ENCODE peak calls at places on chromosomes 1 and 21, in seven cellular contexts. O is hepatocyte, W is AG04450, F is fibroblast of mammary gland, P is A549, J is fibroblast of lung, C is right lobe of liver. T is an unnamed sample.

GRCh38 chr1:35243681-35244080 is 24.8 kb upstream of the ZMYM4 start:
- DNase-seq in O (peak), W (no peak), F (no peak), P (no peak), J (no peak), C (peak), T (no peak)

GRCh38 chr1:183137782-183138181 is 48.3 kb upstream of the LAMC2 start:
- DNase-seq in O (no peak), W (no peak), F (peak), P (no peak), J (peak), C (no peak), T (no peak)

GRCh38 chr1:2594001-2594640 is 7.5 kb downstream of the PRXL2B start:
- DNase-seq in O (no peak), W (no peak), F (no peak), P (no peak), J (peak), C (peak), T (peak)

GRCh38 chr1:16921391-16922185 is at the start of gene CROCC:
- DNase-seq in O (peak), W (no peak), F (peak), P (no peak), J (peak), C (peak), T (no peak)

GRCh38 chr1:80533775-80534314 is 1266.9 kb upstream of the ADGRL2 start:
- DNase-seq in O (no peak), W (no peak), F (no peak), P (no peak), J (no peak), C (no peak), T (no peak)

GRCh38 chr1:175317795-175318194 is 125.2 kb upstream of the KIAA0040 start:
- DNase-seq in O (no peak), W (no peak), F (peak), P (no peak), J (no peak), C (no peak), T (no peak)

GRCh38 chr1:204837440-204838084 is 33.1 kb upstream of the NFASC start:
- DNase-seq in O (peak), W (peak), F (peak), P (peak), J (peak), C (no peak), T (no peak)

GRCh38 chr1:227729144-227729880 is 5.8 kb downstream of the JMJD4 start:
- DNase-seq in O (no peak), W (no peak), F (no peak), P (no peak), J (no peak), C (no peak), T (no peak)

GRCh38 chr1:208254862-208255261 is 10.7 kb upstream of the PLXNA2 start:
- DNase-seq in O (no peak), W (no peak), F (peak), P (no peak), J (peak), C (no peak), T (no peak)

GRCh38 chr1:36136535-36136934 is 11.5 kb upstream of the COL8A2 start:
- DNase-seq in O (no peak), W (peak), F (peak), P (no peak), J (peak), C (no peak), T (no peak)

GRCh38 chr1:100585774-100586173 is 47.8 kb downstream of the GPR88 start:
- DNase-seq in O (no peak), W (no peak), F (peak), P (no peak), J (peak), C (no peak), T (no peak)

GRCh38 chr1:219324629-219325367 is 151.1 kb downstream of the LYPLAL1 start:
- DNase-seq in O (no peak), W (peak), F (peak), P (peak), J (peak), C (no peak), T (no peak)

GRCh38 chr1:150234647-150235435 is 1.1 kb downstream of the ANP32E start:
- DNase-seq in O (peak), W (no peak), F (peak), P (peak), J (peak), C (peak), T (peak)

GRCh38 chr1:230807551-230808267 is 60.5 kb downstream of the CAPN9 start:
- DNase-seq in O (no peak), W (no peak), F (no peak), P (no peak), J (no peak), C (no peak), T (no peak)

GRCh38 chr1:160007577-160008200 is 24.1 kb downstream of the PIGM start:
- DNase-seq in O (peak), W (no peak), F (peak), P (peak), J (peak), C (no peak), T (no peak)

GRCh38 chr1:147389532-147390184 is 147.2 kb downstream of the CHD1L start:
- DNase-seq in O (peak), W (peak), F (peak), P (peak), J (peak), C (no peak), T (no peak)

GRCh38 chr1:86502721-86503430 is 34.1 kb downstream of the CLCA1 start:
- DNase-seq in O (peak), W (no peak), F (no peak), P (no peak), J (peak), C (no peak), T (no peak)

GRCh38 chr1:167428418-167428817 is 89.9 kb downstream of the CD247 start:
- DNase-seq in O (no peak), W (no peak), F (peak), P (no peak), J (no peak), C (no peak), T (no peak)

GRCh38 chr1:192445243-192445642 is 128.5 kb downstream of the RGS21 start:
- DNase-seq in O (no peak), W (no peak), F (no peak), P (no peak), J (no peak), C (no peak), T (no peak)

GRCh38 chr1:180851995-180852887 is 60.5 kb upstream of the KIAA1614 start:
- DNase-seq in O (no peak), W (no peak), F (no peak), P (no peak), J (no peak), C (no peak), T (no peak)

GRCh38 chr1:228213917-228214808 is 6.3 kb downstream of the OBSCN start:
- DNase-seq in O (no peak), W (no peak), F (no peak), P (no peak), J (no peak), C (no peak), T (no peak)

GRCh38 chr1:241899211-241899610 is 51.2 kb downstream of the EXO1 start:
- DNase-seq in O (no peak), W (no peak), F (no peak), P (no peak), J (no peak), C (no peak), T (no peak)

GRCh38 chr1:156494309-156494895 is 6.2 kb downstream of the MEF2D start:
- DNase-seq in O (no peak), W (no peak), F (no peak), P (no peak), J (no peak), C (no peak), T (no peak)

GRCh38 chr1:156510709-156511108 is 10.1 kb upstream of the MEF2D start:
- DNase-seq in O (no peak), W (peak), F (peak), P (no peak), J (peak), C (no peak), T (no peak)

GRCh38 chr1:21175670-21176581 is 771 bp downstream of the EIF4G3 start:
- DNase-seq in O (peak), W (no peak), F (no peak), P (no peak), J (no peak), C (peak), T (no peak)

GRCh38 chr1:181134543-181135461 is 46.3 kb downstream of the IER5 start:
- DNase-seq in O (no peak), W (peak), F (peak), P (peak), J (peak), C (no peak), T (peak)

GRCh38 chr1:56025942-56026341 is 553.4 kb downstream of the PLPP3 start:
- DNase-seq in O (peak), W (no peak), F (peak), P (no peak), J (peak), C (no peak), T (no peak)

GRCh38 chr1:19654886-19655717 is 9.6 kb upstream of the HTR6 start:
- DNase-seq in O (no peak), W (no peak), F (no peak), P (no peak), J (no peak), C (no peak), T (no peak)

GRCh38 chr1:112396668-112397025 is 633 bp downstream of the CTTNBP2NL start:
- DNase-seq in O (peak), W (no peak), F (no peak), P (no peak), J (peak), C (no peak), T (no peak)

GRCh38 chr1:18731148-18731547 is 100.5 kb downstream of the PAX7 start:
- DNase-seq in O (no peak), W (no peak), F (no peak), P (no peak), J (no peak), C (no peak), T (no peak)

GRCh38 chr1:99218572-99218971 is 45.7 kb upstream of the PLPPR4 start:
- DNase-seq in O (no peak), W (no peak), F (no peak), P (no peak), J (no peak), C (no peak), T (no peak)

GRCh38 chr21:44911384-44912157 is 9.1 kb downstream of the ITGB2 start:
- DNase-seq in O (no peak), W (no peak), F (no peak), P (peak), J (no peak), C (peak), T (peak)

GRCh38 chr1:200029624-200030074 is 2.1 kb downstream of the NR5A2 start:
- DNase-seq in O (peak), W (no peak), F (no peak), P (no peak), J (no peak), C (no peak), T (no peak)

GRCh38 chr1:24185056-24185455 is 2.0 kb downstream of the IFNLR1 start:
- DNase-seq in O (no peak), W (no peak), F (no peak), P (no peak), J (no peak), C (no peak), T (no peak)

GRCh38 chr1:211370669-211371068 is 44.0 kb downstream of the TRAF5 start:
- DNase-seq in O (no peak), W (no peak), F (no peak), P (no peak), J (no peak), C (no peak), T (no peak)

GRCh38 chr1:211375286-211375818 is 48.7 kb downstream of the TRAF5 start:
- DNase-seq in O (no peak), W (no peak), F (no peak), P (no peak), J (no peak), C (no peak), T (no peak)

GRCh38 chr1:211371406-211372105 is 44.9 kb downstream of the TRAF5 start:
- DNase-seq in O (no peak), W (no peak), F (peak), P (no peak), J (peak), C (no peak), T (no peak)

GRCh38 chr1:211372463-211372862 is 45.8 kb downstream of the TRAF5 start:
- DNase-seq in O (no peak), W (no peak), F (no peak), P (no peak), J (no peak), C (no peak), T (no peak)

DNA sequence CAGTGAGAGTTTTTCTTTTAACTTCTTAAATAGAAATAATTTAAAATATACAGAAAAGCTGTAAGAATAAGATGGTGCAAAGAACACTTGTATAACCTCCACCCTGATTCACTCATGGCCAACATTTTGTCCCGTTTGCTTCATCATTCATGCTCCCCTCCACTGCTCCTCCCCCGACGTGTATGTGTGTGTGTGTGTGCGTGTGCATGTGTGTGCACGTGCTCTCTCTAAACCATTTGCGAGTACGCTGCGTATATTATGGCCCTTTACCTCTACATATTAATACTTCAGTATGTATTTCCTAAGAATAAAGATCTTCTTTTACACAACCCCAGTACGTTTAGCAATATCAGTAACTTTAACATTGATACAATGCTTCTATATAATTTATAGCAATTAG is 43.0 kb downstream of the TRAF5 start:
- DNase-seq in O (no peak), W (no peak), F (no peak), P (no peak), J (no peak), C (no peak), T (no peak)
- TF ChIP-seq CTCF in O (no peak), W (no peak), F (no peak), P (no peak), J (no peak), C (no peak), T (no peak)

DNA sequence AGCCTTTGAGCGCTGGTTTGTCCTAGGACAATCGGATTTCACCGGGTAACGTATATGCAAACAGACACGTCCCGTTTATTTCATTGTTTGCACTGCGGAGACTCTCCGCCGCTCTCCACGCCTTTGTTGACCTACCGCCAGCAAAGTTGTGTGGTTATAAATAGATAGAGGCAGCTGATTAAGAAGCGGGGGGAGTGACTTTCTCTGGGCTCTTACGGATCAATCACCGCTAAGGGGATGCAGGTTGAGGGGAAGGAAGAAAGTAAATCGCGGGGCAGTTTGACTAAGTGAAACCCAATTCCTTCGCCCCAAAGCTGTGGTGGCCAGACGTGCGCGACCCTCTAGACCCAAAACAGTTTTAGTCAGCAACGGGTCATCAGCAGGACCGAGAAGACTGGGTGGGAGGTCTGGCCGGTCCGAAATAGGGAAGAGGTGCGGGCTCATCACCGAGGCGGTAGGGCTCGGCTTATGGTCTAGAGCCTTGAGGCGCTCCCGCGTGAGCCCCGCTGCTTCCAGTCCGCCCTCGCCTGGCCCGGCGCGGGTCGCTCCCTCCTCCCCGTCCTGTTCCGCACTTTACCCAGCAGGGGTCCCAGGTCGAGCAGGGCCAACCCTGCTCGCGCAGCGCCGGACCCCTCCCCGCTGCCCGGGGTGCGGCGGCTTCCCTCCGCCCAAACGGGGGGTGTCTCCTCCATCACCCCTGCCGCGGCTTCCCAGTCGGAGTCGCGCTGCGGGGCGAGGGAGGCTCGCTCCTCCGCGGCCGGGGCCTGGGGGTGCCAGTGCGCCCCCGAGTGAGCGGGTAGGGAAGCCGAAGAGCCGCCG is 120.8 kb upstream of the RRP15 start:
- DNase-seq in O (peak), W (no peak), F (peak), P (peak), J (peak), C (peak), T (no peak)
- TF ChIP-seq CTCF in O (peak), W (peak), F (no peak), P (no peak), J (no peak), C (no peak), T (no peak)

DNA sequence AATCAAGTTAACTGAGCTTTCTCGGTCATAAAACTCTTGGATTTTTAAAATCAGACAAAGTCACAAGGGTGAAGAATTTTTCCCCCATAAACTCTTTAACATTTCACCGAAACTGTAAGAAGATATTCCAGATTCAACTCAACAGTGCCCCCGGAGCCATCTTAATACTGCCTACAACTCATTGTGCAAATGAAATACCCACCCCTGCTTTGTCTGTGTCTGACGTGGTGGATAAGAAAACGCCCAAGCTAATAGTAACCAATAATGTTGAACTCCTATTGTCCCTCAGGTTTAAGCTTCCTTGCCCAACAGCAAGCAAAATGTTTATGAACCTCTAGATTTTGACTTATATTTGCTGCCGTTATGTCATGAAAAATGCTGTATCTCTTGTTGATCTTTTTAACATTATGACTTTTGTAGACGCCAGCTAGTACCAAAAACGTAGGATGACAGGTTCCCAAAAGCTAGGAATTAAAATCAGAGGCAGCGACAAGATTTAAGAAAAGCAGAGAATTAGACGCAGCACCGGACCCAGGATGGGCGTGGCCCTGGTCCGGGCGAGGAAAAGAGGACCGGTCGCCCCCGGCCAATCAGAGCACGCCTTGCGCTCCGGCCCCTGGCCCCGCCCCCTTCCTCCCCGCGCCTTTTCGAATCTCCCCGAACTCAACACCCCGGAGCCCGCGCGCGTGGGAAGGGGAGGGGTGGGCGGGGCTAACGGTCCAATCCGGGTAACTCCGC is 1.1 kb downstream of the STMN1 start:
- DNase-seq in O (peak), W (peak), F (peak), P (peak), J (peak), C (peak), T (peak)
- TF ChIP-seq CTCF in O (peak), W (peak), F (peak), P (no peak), J (no peak), C (no peak), T (no peak)

GRCh38 chr1:1291611-1292441 is 11.6 kb downstream of the SCNN1D start:
- DNase-seq in O (peak), W (no peak), F (peak), P (peak), J (peak), C (peak), T (no peak)
- TF ChIP-seq CTCF in O (peak), W (peak), F (peak), P (peak), J (peak), C (peak), T (peak)

GRCh38 chr1:246039585-246039984 is 467.5 kb downstream of the SMYD3 start:
- DNase-seq in O (no peak), W (no peak), F (peak), P (no peak), J (no peak), C (no peak), T (no peak)

GRCh38 chr1:246048693-246049092 is 458.4 kb downstream of the SMYD3 start:
- DNase-seq in O (no peak), W (no peak), F (no peak), P (no peak), J (no peak), C (no peak), T (no peak)

GRCh38 chr1:246041360-246041759 is 465.7 kb downstream of the SMYD3 start:
- DNase-seq in O (no peak), W (no peak), F (no peak), P (no peak), J (no peak), C (no peak), T (no peak)

GRCh38 chr1:246040200-246040890 is 466.7 kb downstream of the SMYD3 start:
- DNase-seq in O (no peak), W (no peak), F (no peak), P (no peak), J (no peak), C (no peak), T (no peak)

GRCh38 chr1:246043556-246043955 is 463.5 kb downstream of the SMYD3 start:
- DNase-seq in O (no peak), W (no peak), F (no peak), P (no peak), J (peak), C (no peak), T (no peak)
- TF ChIP-seq CTCF in O (no peak), W (no peak), F (no peak), P (no peak), J (no peak), C (no peak), T (no peak)

GRCh38 chr1:152182942-152183341 is 23.9 kb upstream of the RPTN start:
- DNase-seq in O (no peak), W (no peak), F (peak), P (peak), J (peak), C (no peak), T (peak)

GRCh38 chr1:152186556-152187285 is 27.7 kb upstream of the RPTN start:
- DNase-seq in O (no peak), W (no peak), F (no peak), P (no peak), J (peak), C (no peak), T (no peak)

GRCh38 chr1:152179566-152179965 is 20.5 kb upstream of the RPTN start:
- DNase-seq in O (no peak), W (no peak), F (peak), P (no peak), J (no peak), C (no peak), T (no peak)

GRCh38 chr1:152185544-152186391 is 26.7 kb upstream of the RPTN start:
- DNase-seq in O (peak), W (peak), F (peak), P (peak), J (peak), C (no peak), T (no peak)

DNA sequence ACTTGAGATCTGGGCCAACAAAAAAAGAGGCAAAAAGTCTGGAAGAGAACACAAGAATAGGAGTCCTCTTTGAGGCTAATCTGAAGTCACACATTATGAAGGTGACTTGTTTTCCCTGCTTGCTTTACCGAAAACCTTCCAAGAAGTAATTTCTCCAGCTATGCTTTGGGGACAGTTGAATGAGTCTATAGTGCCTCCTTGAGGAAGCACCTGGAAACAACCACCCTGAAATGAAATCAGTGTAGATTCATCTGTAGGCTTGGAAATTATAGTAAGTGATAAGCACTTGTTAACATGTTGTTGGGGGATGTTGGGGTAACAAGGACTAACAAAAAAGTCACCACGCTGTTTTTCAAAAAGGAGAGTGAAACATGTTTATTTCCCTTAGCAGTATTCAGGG is 23.4 kb upstream of the RPTN start:
- DNase-seq in O (no peak), W (no peak), F (peak), P (peak), J (peak), C (no peak), T (no peak)
- TF ChIP-seq CTCF in O (peak), W (peak), F (peak), P (peak), J (peak), C (peak), T (peak)

GRCh38 chr1:224894915-224895314 is 34.6 kb upstream of the DNAH14 start:
- DNase-seq in O (peak), W (peak), F (peak), P (peak), J (peak), C (no peak), T (no peak)
- TF ChIP-seq CTCF in O (peak), W (peak), F (peak), P (peak), J (peak), C (no peak), T (no peak)

T was measured in CD14-positive monocyte.